ENCODE peak calls at places on chromosomes 13 and 19, in seven cellular contexts. D is endodermal cell, Y is heart right ventricle, I is IMR-90, O is GM06990, V is ascending aorta, Q is stomach. L is an unnamed sample. For H3K36me3, the result is how much of the 10 kb centered on the place peaks cover.

GRCh38 chr19:5949792-5950305 is 28.1 kb downstream of the RANBP3 start:
- DNase-seq in D (no peak), Y (peak), I (no peak), O (no peak), V (no peak), Q (peak), L (peak)

GRCh38 chr19:29263305-29264080 is 50.5 kb upstream of the UQCRFS1 start:
- DNase-seq in D (peak), Y (no peak), I (peak), O (no peak), V (no peak), Q (peak), L (no peak)

GRCh38 chr13:94612050-94612449 is 10.4 kb downstream of the GPR180 start:
- DNase-seq in D (no peak), Y (no peak), I (no peak), O (no peak), V (no peak), Q (no peak), L (no peak)

GRCh38 chr19:55206664-55207500 is 2.4 kb downstream of the PTPRH start:
- DNase-seq in D (peak), Y (peak), I (peak), O (no peak), V (peak), Q (peak), L (peak)

GRCh38 chr19:29519931-29520330 is 5.9 kb upstream of the VSTM2B start:
- DNase-seq in D (no peak), Y (no peak), I (no peak), O (no peak), V (no peak), Q (no peak), L (no peak)

GRCh38 chr19:10523135-10523636 is 5.9 kb upstream of the S1PR5 start:
- DNase-seq in D (no peak), Y (no peak), I (no peak), O (no peak), V (no peak), Q (no peak), L (no peak)

GRCh38 chr13:88622362-88622973 is 951.3 kb downstream of the SLITRK5 start:
- DNase-seq in D (no peak), Y (no peak), I (no peak), O (no peak), V (no peak), Q (no peak), L (peak)

GRCh38 chr19:48556163-48556562 is 4.2 kb downstream of the SULT2B1 start:
- DNase-seq in D (peak), Y (no peak), I (peak), O (no peak), V (no peak), Q (no peak), L (peak)

GRCh38 chr19:42250666-42251531 is 4.0 kb downstream of the ERF start:
- DNase-seq in D (no peak), Y (peak), I (peak), O (no peak), V (no peak), Q (no peak), L (no peak)

GRCh38 chr19:54253331-54254194 is 3.5 kb downstream of the LILRB5 start:
- DNase-seq in D (peak), Y (no peak), I (no peak), O (no peak), V (no peak), Q (no peak), L (no peak)

GRCh38 chr13:26685606-26686005 is 75.0 kb downstream of the GPR12 start:
- DNase-seq in D (no peak), Y (no peak), I (no peak), O (no peak), V (no peak), Q (no peak), L (no peak)

GRCh38 chr19:16363133-16363851 is 38.7 kb downstream of the KLF2 start:
- DNase-seq in D (no peak), Y (no peak), I (no peak), O (no peak), V (no peak), Q (peak), L (peak)

GRCh38 chr19:11849264-11849615 is 714 bp downstream of the ZNF439 start:
- DNase-seq in D (no peak), Y (no peak), I (no peak), O (no peak), V (no peak), Q (no peak), L (no peak)

GRCh38 chr13:70457474-70457873 is 349.2 kb upstream of the KLHL1 start:
- DNase-seq in D (no peak), Y (no peak), I (no peak), O (no peak), V (no peak), Q (no peak), L (peak)

GRCh38 chr19:677201-677600 is 1.0 kb downstream of the FSTL3 start:
- DNase-seq in D (peak), Y (peak), I (peak), O (no peak), V (peak), Q (peak), L (peak)

GRCh38 chr13:41040584-41041334 is 20.6 kb upstream of the WBP4 start:
- DNase-seq in D (no peak), Y (no peak), I (peak), O (no peak), V (no peak), Q (no peak), L (no peak)

GRCh38 chr13:36157475-36157874 is 26.3 kb upstream of the DCLK1 start:
- DNase-seq in D (no peak), Y (no peak), I (no peak), O (no peak), V (no peak), Q (no peak), L (no peak)

GRCh38 chr13:33017410-33017929 is 1.2 kb downstream of the KL start:
- DNase-seq in D (peak), Y (peak), I (peak), O (peak), V (no peak), Q (peak), L (peak)

GRCh38 chr19:18119243-18120105 is 21.9 kb downstream of the MAST3 start:
- DNase-seq in D (no peak), Y (no peak), I (no peak), O (peak), V (no peak), Q (no peak), L (no peak)

GRCh38 chr13:47326061-47326460 is 429.2 kb upstream of the HTR2A start:
- DNase-seq in D (no peak), Y (no peak), I (peak), O (no peak), V (no peak), Q (no peak), L (no peak)

GRCh38 chr13:114067381-114067885 is 65.0 kb downstream of the RASA3 start:
- DNase-seq in D (no peak), Y (no peak), I (peak), O (peak), V (no peak), Q (no peak), L (no peak)

GRCh38 chr19:35347171-35347929 is at the start of gene FFAR1:
- DNase-seq in D (peak), Y (no peak), I (no peak), O (peak), V (no peak), Q (peak), L (no peak)

GRCh38 chr13:42747399-42747873 is 33.9 kb upstream of the FAM216B start:
- DNase-seq in D (no peak), Y (no peak), I (peak), O (no peak), V (no peak), Q (no peak), L (peak)

GRCh38 chr19:18280247-18281081 is 958 bp downstream of the JUND start:
- DNase-seq in D (peak), Y (peak), I (peak), O (peak), V (no peak), Q (peak), L (peak)

GRCh38 chr13:55432814-55433213 is 1707.9 kb upstream of the PRR20A start:
- DNase-seq in D (no peak), Y (no peak), I (no peak), O (no peak), V (no peak), Q (no peak), L (peak)

GRCh38 chr13:94967183-94968039 is 255.1 kb upstream of the SOX21 start:
- DNase-seq in D (peak), Y (no peak), I (no peak), O (peak), V (no peak), Q (peak), L (no peak)

GRCh38 chr13:80379245-80379644 is 38.3 kb upstream of the SPRY2 start:
- DNase-seq in D (no peak), Y (no peak), I (peak), O (no peak), V (no peak), Q (no peak), L (peak)
- H3K4me3 ChIP-seq in D (no peak), Y (no peak), I (no peak), O (no peak), V (no peak), Q (no peak), L (no peak)

GRCh38 chr19:7969560-7969949 is 26.1 kb upstream of the TIMM44 start:
- DNase-seq in D (no peak), Y (no peak), I (no peak), O (no peak), V (no peak), Q (no peak), L (no peak)

GRCh38 chr19:7968796-7969559 is 25.5 kb upstream of the TIMM44 start:
- DNase-seq in D (no peak), Y (no peak), I (no peak), O (no peak), V (no peak), Q (no peak), L (no peak)

GRCh38 chr19:7968008-7968795 is 24.7 kb upstream of the TIMM44 start:
- DNase-seq in D (no peak), Y (no peak), I (no peak), O (no peak), V (no peak), Q (no peak), L (no peak)

GRCh38 chr19:7971553-7972520 is 28.4 kb upstream of the TIMM44 start:
- DNase-seq in D (no peak), Y (no peak), I (no peak), O (no peak), V (no peak), Q (no peak), L (no peak)

GRCh38 chr19:7970716-7971448 is 27.4 kb upstream of the TIMM44 start:
- DNase-seq in D (peak), Y (no peak), I (peak), O (no peak), V (no peak), Q (peak), L (peak)
- TF ChIP-seq CTCF in D (peak), Y (peak), I (peak), O (peak), V (peak), Q (peak), L (peak)

GRCh38 chr13:31223215-31223614 is 23.4 kb downstream of the B3GLCT start:
- DNase-seq in D (no peak), Y (no peak), I (no peak), O (no peak), V (no peak), Q (no peak), L (no peak)
- H3K36me3 ChIP-seq in D (under half), Y (under half), I (under half), O (under half), V (under half), Q (under half), L (under half)

GRCh38 chr13:82688400-82688999 is 1193.8 kb downstream of the SLITRK1 start:
- DNase-seq in D (no peak), Y (no peak), I (peak), O (no peak), V (no peak), Q (no peak), L (peak)
- H3K4me3 ChIP-seq in D (no peak), Y (peak), I (peak), O (no peak), V (no peak), Q (peak), L (peak)